ENCODE peak calls at places on chromosomes 4 and X, in eight cellular contexts. One of them, this sample, is unnamed. For H3K4me1, the result is how much of the 10 kb centered on the place peaks cover.

GRCh38 chr4:158013858-158014257 is 159.0 kb downstream of the GASK1B start:
- DNase-seq in OCI-LY7: no peak
- DNase-seq in astrocyte: peak
- DNase-seq in tibial nerve: no peak
- DNase-seq in esophagus squamous epithelium: no peak
- DNase-seq in CD8-positive, alpha-beta T cell: no peak
- DNase-seq in sigmoid colon: no peak
- DNase-seq in cardiac muscle cell: peak
- DNase-seq in this sample: no peak

GRCh38 chr4:52588771-52589591 is 70.1 kb downstream of the USP46 start:
- DNase-seq in esophagus squamous epithelium: no peak
- DNase-seq in OCI-LY7: no peak
- DNase-seq in sigmoid colon: no peak
- DNase-seq in cardiac muscle cell: peak
- DNase-seq in CD8-positive, alpha-beta T cell: peak
- DNase-seq in astrocyte: peak
- DNase-seq in tibial nerve: no peak
- DNase-seq in this sample: no peak

GRCh38 chr4:1053080-1053661 is 41.7 kb downstream of the FGFRL1 start:
- DNase-seq in OCI-LY7: no peak
- DNase-seq in cardiac muscle cell: peak
- DNase-seq in tibial nerve: no peak
- DNase-seq in esophagus squamous epithelium: no peak
- DNase-seq in CD8-positive, alpha-beta T cell: peak
- DNase-seq in sigmoid colon: peak
- DNase-seq in astrocyte: no peak
- DNase-seq in this sample: no peak

GRCh38 chr4:177375971-177376370 is 66.3 kb downstream of the AGA start:
- DNase-seq in cardiac muscle cell: no peak
- DNase-seq in CD8-positive, alpha-beta T cell: no peak
- DNase-seq in tibial nerve: no peak
- DNase-seq in OCI-LY7: no peak
- DNase-seq in sigmoid colon: no peak
- DNase-seq in astrocyte: no peak
- DNase-seq in esophagus squamous epithelium: no peak
- DNase-seq in this sample: no peak

GRCh38 chr4:54842226-54843055 is 184.7 kb downstream of the KIT start:
- DNase-seq in astrocyte: no peak
- DNase-seq in CD8-positive, alpha-beta T cell: no peak
- DNase-seq in tibial nerve: no peak
- DNase-seq in sigmoid colon: no peak
- DNase-seq in cardiac muscle cell: no peak
- DNase-seq in esophagus squamous epithelium: no peak
- DNase-seq in OCI-LY7: no peak
- DNase-seq in this sample: no peak

GRCh38 chr4:96139251-96139929 is 299.5 kb downstream of the PDHA2 start:
- DNase-seq in esophagus squamous epithelium: no peak
- DNase-seq in OCI-LY7: no peak
- DNase-seq in sigmoid colon: no peak
- DNase-seq in CD8-positive, alpha-beta T cell: no peak
- DNase-seq in astrocyte: no peak
- DNase-seq in tibial nerve: no peak
- DNase-seq in cardiac muscle cell: no peak
- DNase-seq in this sample: no peak

GRCh38 chr4:2402941-2403340 is 15.5 kb downstream of the ZFYVE28 start:
- DNase-seq in tibial nerve: no peak
- DNase-seq in cardiac muscle cell: no peak
- DNase-seq in esophagus squamous epithelium: no peak
- DNase-seq in astrocyte: no peak
- DNase-seq in sigmoid colon: no peak
- DNase-seq in OCI-LY7: no peak
- DNase-seq in CD8-positive, alpha-beta T cell: no peak
- DNase-seq in this sample: no peak

GRCh38 chrX:48940404-48940955 is 16.9 kb downstream of the OTUD5 start:
- DNase-seq in esophagus squamous epithelium: no peak
- DNase-seq in astrocyte: no peak
- DNase-seq in OCI-LY7: no peak
- DNase-seq in cardiac muscle cell: no peak
- DNase-seq in tibial nerve: no peak
- DNase-seq in CD8-positive, alpha-beta T cell: no peak
- DNase-seq in sigmoid colon: no peak
- DNase-seq in this sample: no peak

GRCh38 chr4:89586318-89586717 is 250.6 kb downstream of the SNCA start:
- DNase-seq in tibial nerve: no peak
- DNase-seq in OCI-LY7: no peak
- DNase-seq in esophagus squamous epithelium: no peak
- DNase-seq in astrocyte: no peak
- DNase-seq in CD8-positive, alpha-beta T cell: no peak
- DNase-seq in cardiac muscle cell: no peak
- DNase-seq in sigmoid colon: no peak
- DNase-seq in this sample: no peak

GRCh38 chr4:44448548-44449443 is at the start of gene KCTD8:
- DNase-seq in cardiac muscle cell: peak
- DNase-seq in tibial nerve: peak
- DNase-seq in OCI-LY7: peak
- DNase-seq in esophagus squamous epithelium: peak
- DNase-seq in sigmoid colon: peak
- DNase-seq in astrocyte: peak
- DNase-seq in CD8-positive, alpha-beta T cell: peak
- DNase-seq in this sample: peak

GRCh38 chr4:7902826-7903225 is 36.8 kb downstream of the AFAP1 start:
- DNase-seq in tibial nerve: no peak
- DNase-seq in esophagus squamous epithelium: no peak
- DNase-seq in sigmoid colon: no peak
- DNase-seq in cardiac muscle cell: no peak
- DNase-seq in astrocyte: peak
- DNase-seq in OCI-LY7: no peak
- DNase-seq in CD8-positive, alpha-beta T cell: no peak
- DNase-seq in this sample: no peak
- H3K4me1 ChIP-seq in tibial nerve: under half
- H3K4me1 ChIP-seq in esophagus squamous epithelium: under half
- H3K4me1 ChIP-seq in sigmoid colon: half or more
- H3K4me1 ChIP-seq in cardiac muscle cell: half or more
- H3K4me1 ChIP-seq in astrocyte: half or more
- H3K4me1 ChIP-seq in OCI-LY7: under half
- H3K4me1 ChIP-seq in CD8-positive, alpha-beta T cell: under half
- H3K4me1 ChIP-seq in this sample: under half

GRCh38 chr4:98573791-98574190 is 84.6 kb downstream of the TSPAN5 start:
- DNase-seq in tibial nerve: no peak
- DNase-seq in CD8-positive, alpha-beta T cell: no peak
- DNase-seq in cardiac muscle cell: no peak
- DNase-seq in OCI-LY7: no peak
- DNase-seq in esophagus squamous epithelium: no peak
- DNase-seq in sigmoid colon: no peak
- DNase-seq in astrocyte: no peak
- DNase-seq in this sample: no peak
- H3K4me1 ChIP-seq in tibial nerve: under half
- H3K4me1 ChIP-seq in CD8-positive, alpha-beta T cell: under half
- H3K4me1 ChIP-seq in cardiac muscle cell: under half
- H3K4me1 ChIP-seq in OCI-LY7: under half
- H3K4me1 ChIP-seq in esophagus squamous epithelium: under half
- H3K4me1 ChIP-seq in sigmoid colon: half or more
- H3K4me1 ChIP-seq in astrocyte: under half
- H3K4me1 ChIP-seq in this sample: under half

GRCh38 chr4:174173360-174173759 is 110.1 kb downstream of the FBXO8 start:
- DNase-seq in tibial nerve: no peak
- DNase-seq in sigmoid colon: no peak
- DNase-seq in OCI-LY7: no peak
- DNase-seq in astrocyte: no peak
- DNase-seq in cardiac muscle cell: no peak
- DNase-seq in esophagus squamous epithelium: no peak
- DNase-seq in CD8-positive, alpha-beta T cell: no peak
- DNase-seq in this sample: no peak

GRCh38 chr4:174172274-174172673 is 111.2 kb downstream of the FBXO8 start:
- DNase-seq in CD8-positive, alpha-beta T cell: no peak
- DNase-seq in esophagus squamous epithelium: no peak
- DNase-seq in sigmoid colon: no peak
- DNase-seq in OCI-LY7: no peak
- DNase-seq in tibial nerve: no peak
- DNase-seq in astrocyte: no peak
- DNase-seq in cardiac muscle cell: no peak
- DNase-seq in this sample: no peak

GRCh38 chr4:174181827-174182226 is 101.6 kb downstream of the FBXO8 start:
- DNase-seq in astrocyte: no peak
- DNase-seq in esophagus squamous epithelium: no peak
- DNase-seq in sigmoid colon: no peak
- DNase-seq in cardiac muscle cell: no peak
- DNase-seq in CD8-positive, alpha-beta T cell: no peak
- DNase-seq in tibial nerve: no peak
- DNase-seq in OCI-LY7: no peak
- DNase-seq in this sample: no peak

DNA sequence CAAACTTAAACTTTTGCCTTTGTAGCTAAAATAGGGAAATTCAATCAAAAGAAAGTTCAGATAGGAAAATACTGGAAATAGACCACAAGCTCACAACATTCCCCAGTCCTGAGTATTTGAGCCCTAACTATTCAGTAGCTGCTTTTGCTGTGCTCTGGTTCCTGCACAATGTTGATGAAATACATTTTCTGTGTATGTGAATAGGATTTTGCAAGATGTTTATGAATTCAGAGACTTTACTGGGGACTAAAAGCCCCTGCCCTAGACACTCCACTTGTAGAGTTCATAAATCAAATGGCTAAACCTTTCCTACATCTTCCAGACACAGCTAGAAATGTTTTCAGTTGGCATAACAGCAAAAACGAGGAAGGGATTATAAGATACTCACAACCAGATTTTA is 105.9 kb downstream of the FBXO8 start:
- DNase-seq in CD8-positive, alpha-beta T cell: no peak
- DNase-seq in astrocyte: no peak
- DNase-seq in tibial nerve: no peak
- DNase-seq in cardiac muscle cell: no peak
- DNase-seq in sigmoid colon: no peak
- DNase-seq in esophagus squamous epithelium: no peak
- DNase-seq in OCI-LY7: no peak
- DNase-seq in this sample: no peak
- H3K4me1 ChIP-seq in CD8-positive, alpha-beta T cell: under half
- H3K4me1 ChIP-seq in astrocyte: under half
- H3K4me1 ChIP-seq in tibial nerve: under half
- H3K4me1 ChIP-seq in cardiac muscle cell: under half
- H3K4me1 ChIP-seq in sigmoid colon: under half
- H3K4me1 ChIP-seq in esophagus squamous epithelium: under half
- H3K4me1 ChIP-seq in OCI-LY7: under half
- H3K4me1 ChIP-seq in this sample: under half

GRCh38 chrX:43500996-43501694 is 155.0 kb upstream of the MAOA start:
- DNase-seq in sigmoid colon: no peak
- DNase-seq in esophagus squamous epithelium: no peak
- DNase-seq in OCI-LY7: no peak
- DNase-seq in CD8-positive, alpha-beta T cell: no peak
- DNase-seq in cardiac muscle cell: no peak
- DNase-seq in astrocyte: no peak
- DNase-seq in tibial nerve: no peak
- DNase-seq in this sample: no peak
- H3K4me1 ChIP-seq in sigmoid colon: under half
- H3K4me1 ChIP-seq in esophagus squamous epithelium: under half
- H3K4me1 ChIP-seq in OCI-LY7: under half
- H3K4me1 ChIP-seq in CD8-positive, alpha-beta T cell: under half
- H3K4me1 ChIP-seq in cardiac muscle cell: under half
- H3K4me1 ChIP-seq in astrocyte: under half
- H3K4me1 ChIP-seq in tibial nerve: under half
- H3K4me1 ChIP-seq in this sample: under half

DNA sequence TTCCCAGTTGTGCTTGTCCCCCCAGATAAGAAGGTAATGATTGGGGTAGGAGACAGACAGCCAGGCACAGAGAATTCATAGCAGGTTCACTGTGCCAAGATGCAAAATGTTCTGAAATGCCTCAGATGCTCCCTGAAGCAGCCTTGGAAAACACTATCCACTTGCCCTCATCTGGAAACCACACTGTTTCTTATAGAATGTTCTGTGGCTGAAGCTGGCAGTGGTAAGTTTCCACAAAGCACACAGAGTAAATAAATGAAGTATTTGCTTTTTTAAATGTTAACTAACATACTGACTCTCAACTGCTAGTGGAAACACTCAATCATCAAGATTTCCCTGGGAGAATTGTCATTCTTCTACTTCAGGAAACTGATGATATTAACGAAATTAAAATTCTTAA is 311.4 kb downstream of the PRDM5 start:
- DNase-seq in CD8-positive, alpha-beta T cell: no peak
- DNase-seq in esophagus squamous epithelium: no peak
- DNase-seq in astrocyte: no peak
- DNase-seq in tibial nerve: no peak
- DNase-seq in cardiac muscle cell: no peak
- DNase-seq in sigmoid colon: no peak
- DNase-seq in OCI-LY7: no peak
- DNase-seq in this sample: no peak
- H3K4me1 ChIP-seq in CD8-positive, alpha-beta T cell: under half
- H3K4me1 ChIP-seq in esophagus squamous epithelium: under half
- H3K4me1 ChIP-seq in astrocyte: under half
- H3K4me1 ChIP-seq in tibial nerve: under half
- H3K4me1 ChIP-seq in cardiac muscle cell: under half
- H3K4me1 ChIP-seq in sigmoid colon: under half
- H3K4me1 ChIP-seq in OCI-LY7: under half
- H3K4me1 ChIP-seq in this sample: under half

GRCh38 chr4:152684587-152684986 is 4.8 kb upstream of the TMEM154 start:
- DNase-seq in esophagus squamous epithelium: no peak
- DNase-seq in cardiac muscle cell: no peak
- DNase-seq in tibial nerve: no peak
- DNase-seq in sigmoid colon: no peak
- DNase-seq in OCI-LY7: no peak
- DNase-seq in CD8-positive, alpha-beta T cell: no peak
- DNase-seq in astrocyte: no peak
- DNase-seq in this sample: no peak
- H3K4me1 ChIP-seq in esophagus squamous epithelium: under half
- H3K4me1 ChIP-seq in cardiac muscle cell: under half
- H3K4me1 ChIP-seq in tibial nerve: under half
- H3K4me1 ChIP-seq in sigmoid colon: under half
- H3K4me1 ChIP-seq in OCI-LY7: under half
- H3K4me1 ChIP-seq in CD8-positive, alpha-beta T cell: under half
- H3K4me1 ChIP-seq in astrocyte: under half
- H3K4me1 ChIP-seq in this sample: under half

This sample was measured in upper lobe of left lung.